ENCODE peak calls at places on chromosomes 13 and 19, in four cellular contexts. One of them, this sample, is unnamed.

GRCh38 chr19:18420931-18421330 is 1.7 kb downstream of the SSBP4 start:
- DNase-seq in heart right ventricle: no peak
- DNase-seq in cardiac fibroblast: no peak
- DNase-seq in Right ventricle myocardium superior: no peak
- DNase-seq in this sample: no peak

GRCh38 chr19:46955114-46955812 is 64.4 kb upstream of the NPAS1 start:
- DNase-seq in cardiac fibroblast: peak; percentile 55
- DNase-seq in heart right ventricle: no peak
- DNase-seq in Right ventricle myocardium superior: no peak
- DNase-seq in this sample: no peak

GRCh38 chr13:21849323-21849722 is 178.4 kb downstream of the FGF9 start:
- DNase-seq in heart right ventricle: no peak
- DNase-seq in Right ventricle myocardium superior: no peak
- DNase-seq in cardiac fibroblast: peak; percentile 6
- DNase-seq in this sample: no peak

GRCh38 chr13:26681036-26681435 is 79.5 kb downstream of the GPR12 start:
- DNase-seq in cardiac fibroblast: no peak
- DNase-seq in Right ventricle myocardium superior: no peak
- DNase-seq in heart right ventricle: no peak
- DNase-seq in this sample: no peak

GRCh38 chr13:20828540-20829364 is 55.0 kb upstream of the EEF1AKMT1 start:
- DNase-seq in heart right ventricle: peak; percentile 52
- DNase-seq in cardiac fibroblast: peak; percentile 75
- DNase-seq in Right ventricle myocardium superior: no peak
- DNase-seq in this sample: no peak

GRCh38 chr19:50324331-50324730 is 4.8 kb downstream of the KCNC3 start:
- DNase-seq in cardiac fibroblast: no peak
- DNase-seq in heart right ventricle: no peak
- DNase-seq in Right ventricle myocardium superior: no peak
- DNase-seq in this sample: no peak

GRCh38 chr13:78409172-78409571 is 194.2 kb downstream of the POU4F1 start:
- DNase-seq in cardiac fibroblast: no peak
- DNase-seq in Right ventricle myocardium superior: no peak
- DNase-seq in heart right ventricle: no peak
- DNase-seq in this sample: no peak

GRCh38 chr19:50416034-50416814 is 2.5 kb upstream of the SPIB start:
- DNase-seq in cardiac fibroblast: no peak
- DNase-seq in Right ventricle myocardium superior: no peak
- DNase-seq in heart right ventricle: no peak
- DNase-seq in this sample: no peak

GRCh38 chr19:18282788-18283141 is 1.3 kb upstream of the JUND start:
- DNase-seq in heart right ventricle: no peak
- DNase-seq in Right ventricle myocardium superior: no peak
- DNase-seq in cardiac fibroblast: no peak
- DNase-seq in this sample: no peak

GRCh38 chr19:19410553-19411550 is 5.4 kb downstream of the GATAD2A start:
- DNase-seq in cardiac fibroblast: no peak
- DNase-seq in Right ventricle myocardium superior: no peak
- DNase-seq in heart right ventricle: no peak
- DNase-seq in this sample: no peak

GRCh38 chr13:96403241-96403640 is 313.3 kb downstream of the HS6ST3 start:
- DNase-seq in Right ventricle myocardium superior: no peak
- DNase-seq in cardiac fibroblast: no peak
- DNase-seq in heart right ventricle: no peak
- DNase-seq in this sample: no peak

This sample was measured in heart left ventricle.